ENCODE peak calls at places on chromosomes 2 and 18, in nine cellular contexts. M, L, F, D, E, T, U, J and W are unnamed samples.

GRCh38 chr2:128362889-128363228 is 44.2 kb upstream of the HS6ST1 start:
- DNase-seq in D (peak; percentile 21), L (no peak), T (peak; percentile 92), M (no peak), J (peak; percentile 81), U (no peak), F (no peak), E (no peak), W (no peak)

GRCh38 chr2:1705557-1706076 is 38.7 kb downstream of the PXDN start:
- DNase-seq in D (no peak), M (no peak), J (no peak), L (no peak), U (no peak), F (no peak), E (no peak), T (no peak), W (no peak)

GRCh38 chr18:13548944-13549878 is 177.1 kb downstream of the FAM210A start:
- DNase-seq in J (no peak), U (no peak), T (no peak), D (no peak), L (no peak), F (no peak), E (no peak), M (no peak), W (no peak)

GRCh38 chr18:46385124-46385523 is 271.9 kb downstream of the LOXHD1 start:
- DNase-seq in M (no peak), L (no peak), J (no peak), T (no peak), D (no peak), F (no peak), U (no peak), E (no peak), W (no peak)

GRCh38 chr2:15726321-15727057 is 134.8 kb downstream of the DDX1 start:
- DNase-seq in F (no peak), D (no peak), M (no peak), J (no peak), E (no peak), T (no peak), L (no peak), U (no peak), W (no peak)

GRCh38 chr2:181077128-181077709 is 96.8 kb downstream of the UBE2E3 start:
- DNase-seq in E (peak; percentile 32), M (peak; percentile 35), T (peak; percentile 52), L (peak; percentile 40), J (peak; percentile 56), U (peak; percentile 11), F (peak; percentile 79), D (no peak), W (peak; percentile 63)

GRCh38 chr2:141791521-141791920 is 339.3 kb downstream of the LRP1B start:
- DNase-seq in E (no peak), D (no peak), T (no peak), J (no peak), F (no peak), M (no peak), L (no peak), U (no peak), W (no peak)

GRCh38 chr2:173151671-173152398 is 76.2 kb downstream of the MAP3K20 start:
- DNase-seq in L (no peak), U (no peak), J (peak; percentile 78), T (no peak), F (no peak), D (no peak), M (no peak), E (no peak), W (peak; percentile 41)

GRCh38 chr18:37432796-37433195 is 132.8 kb downstream of the CELF4 start:
- DNase-seq in F (no peak), D (no peak), J (no peak), U (no peak), E (no peak), L (no peak), T (no peak), M (no peak), W (no peak)

GRCh38 chr18:43115076-43116035 is at the start of gene RIT2:
- DNase-seq in U (no peak), M (no peak), J (no peak), L (no peak), E (peak; percentile 68), T (no peak), D (no peak), F (no peak), W (no peak)

GRCh38 chr2:168216351-168217005 is 30.9 kb downstream of the STK39 start:
- DNase-seq in E (no peak), M (no peak), J (peak; percentile 28), L (no peak), U (no peak), T (no peak), D (no peak), F (no peak), W (no peak)

GRCh38 chr2:142805244-142805643 is 72.2 kb upstream of the KYNU start:
- DNase-seq in L (no peak), J (no peak), U (no peak), E (no peak), T (no peak), F (no peak), D (no peak), M (no peak), W (no peak)

GRCh38 chr18:8301427-8302172 is 307.6 kb upstream of the RAB12 start:
- DNase-seq in U (no peak), M (no peak), F (no peak), J (peak; percentile 24), L (no peak), T (no peak), E (peak; percentile 84), D (no peak), W (no peak)

GRCh38 chr2:165746501-165746900 is 47.5 kb downstream of the GALNT3 start:
- DNase-seq in T (no peak), F (peak; percentile 34), D (no peak), E (no peak), L (no peak), U (no peak), J (no peak), M (no peak), W (no peak)

GRCh38 chr2:147774805-147775204 is 70.0 kb upstream of the ACVR2A start:
- DNase-seq in J (no peak), E (no peak), F (no peak), M (no peak), D (no peak), U (no peak), L (no peak), T (no peak), W (no peak)

GRCh38 chr2:172213116-172213515 is 110.4 kb upstream of the DLX2 start:
- DNase-seq in E (no peak), L (no peak), D (no peak), T (no peak), F (no peak), U (no peak), J (no peak), M (no peak), W (no peak)

GRCh38 chr2:182906454-182906853 is 40.0 kb upstream of the FRZB start:
- DNase-seq in T (no peak), L (no peak), D (no peak), U (no peak), J (no peak), E (no peak), F (no peak), M (no peak), W (no peak)

GRCh38 chr2:180990794-180991193 is 10.4 kb downstream of the UBE2E3 start:
- DNase-seq in J (no peak), M (no peak), F (no peak), E (no peak), T (no peak), U (no peak), D (no peak), L (no peak), W (no peak)

GRCh38 chr2:139217641-139218040 is 437.5 kb upstream of the NXPH2 start:
- DNase-seq in F (peak; percentile 11), M (no peak), D (no peak), L (no peak), J (no peak), T (no peak), E (no peak), U (no peak), W (no peak)

GRCh38 chr2:179460530-179460929 is 195.9 kb upstream of the SESTD1 start:
- DNase-seq in U (no peak), E (no peak), L (peak; percentile 3), F (no peak), T (peak; percentile 73), M (peak; percentile 11), D (no peak), J (peak; percentile 98), W (no peak)

GRCh38 chr18:37179384-37179783 is 350.5 kb downstream of the KIAA1328 start:
- DNase-seq in J (no peak), L (no peak), F (no peak), E (peak; percentile 84), U (no peak), D (no peak), T (no peak), M (no peak), W (no peak)

GRCh38 chr2:43075054-43075593 is 151.3 kb downstream of the ZFP36L2 start:
- DNase-seq in E (no peak), J (peak; percentile 98), U (no peak), M (no peak), L (no peak), D (no peak), F (peak; percentile 33), T (peak; percentile 87), W (no peak)

GRCh38 chr18:61731693-61732376 is 161.0 kb downstream of the RNF152 start:
- DNase-seq in U (no peak), E (no peak), D (no peak), M (no peak), T (peak; percentile 41), J (no peak), F (peak; percentile 76), L (no peak), W (no peak)

GRCh38 chr2:222791946-222792649 is 68.7 kb upstream of the ACSL3 start:
- DNase-seq in U (no peak), D (no peak), J (no peak), F (no peak), M (no peak), L (no peak), E (no peak), T (peak; percentile 35), W (no peak)

GRCh38 chr2:111617804-111618576 is 266.0 kb downstream of the ANAPC1 start:
- DNase-seq in L (no peak), F (peak; percentile 85), D (no peak), U (no peak), M (no peak), J (no peak), E (no peak), T (peak; percentile 37), W (no peak)

GRCh38 chr2:102256281-102256680 is 55.1 kb upstream of the IL1RL1 start:
- DNase-seq in T (no peak), J (no peak), F (no peak), L (no peak), E (no peak), M (no peak), U (peak; percentile 36), D (no peak), W (peak; percentile 73)

GRCh38 chr2:241020201-241020600 is 21.8 kb downstream of the SNED1 start:
- DNase-seq in U (no peak), J (no peak), E (no peak), F (no peak), M (no peak), L (no peak), D (no peak), T (no peak), W (no peak)